ENCODE peak calls at places on chromosomes 4 and X, in seven cellular contexts. M is brain microvascular endothelial cell; H is CD8-positive, alpha-beta T cell; A is fibroblast of the aortic adventitia; D is GM12864; I is HCT116; O is uterus. T is an unnamed sample.

GRCh38 chr4:183961772-183962171 is 56.7 kb downstream of the STOX2 start:
- DNase-seq in M (no peak), H (no peak), A (no peak), D (no peak), I (no peak), O (no peak), T (no peak)

GRCh38 chr4:68570122-68570507 is 6.0 kb downstream of the UGT2B17 start:
- DNase-seq in M (no peak), H (no peak), A (no peak), D (no peak), I (no peak), O (no peak), T (no peak)

GRCh38 chrX:154412468-154412867 is 1.1 kb downstream of the TAFAZZIN start:
- DNase-seq in M (no peak), H (peak; percentile 38), A (no peak), D (no peak), I (no peak), O (no peak), T (no peak)

GRCh38 chr4:7762376-7763040 is 177.2 kb downstream of the AFAP1 start:
- DNase-seq in M (no peak), H (no peak), A (no peak), D (no peak), I (no peak), O (no peak), T (no peak)

GRCh38 chr4:150411527-150411926 is 170.4 kb upstream of the MAB21L2 start:
- DNase-seq in M (peak; percentile 51), H (no peak), A (peak; percentile 6), D (no peak), I (no peak), O (no peak), T (no peak)

GRCh38 chr4:17055788-17056187 is 157.3 kb upstream of the LDB2 start:
- DNase-seq in M (peak; percentile 85), H (no peak), A (peak; percentile 90), D (no peak), I (no peak), O (no peak), T (peak; percentile 97)

GRCh38 chr4:48944659-48945290 is 38.2 kb upstream of the OCIAD2 start:
- DNase-seq in M (no peak), H (peak; percentile 26), A (no peak), D (peak; percentile 10), I (no peak), O (no peak), T (no peak)

GRCh38 chrX:109294097-109294815 is 187.6 kb downstream of the GUCY2F start:
- DNase-seq in M (peak; percentile 38), H (no peak), A (peak; percentile 6), D (no peak), I (no peak), O (no peak), T (no peak)

GRCh38 chrX:104118765-104119164 is 6.4 kb downstream of the ZCCHC18 start:
- DNase-seq in M (no peak), H (no peak), A (no peak), D (no peak), I (no peak), O (no peak), T (no peak)

GRCh38 chr4:146329042-146329716 is 114.8 kb downstream of the REELD1 start:
- DNase-seq in M (peak; percentile 48), H (no peak), A (peak; percentile 84), D (no peak), I (no peak), O (no peak), T (peak; percentile 90)

GRCh38 chr4:185742766-185743165 is 69.2 kb downstream of the SORBS2 start:
- DNase-seq in M (peak; percentile 69), H (no peak), A (no peak), D (no peak), I (no peak), O (no peak), T (no peak)

GRCh38 chrX:154546354-154547244 is at the start of gene G6PD:
- DNase-seq in M (no peak), H (peak; percentile 77), A (peak; percentile 45), D (no peak), I (peak; percentile 6), O (no peak), T (peak; percentile 35)

GRCh38 chrX:137052641-137053235 is 18.9 kb upstream of the GPR101 start:
- DNase-seq in M (no peak), H (peak; percentile 17), A (no peak), D (no peak), I (no peak), O (no peak), T (no peak)

GRCh38 chr4:37641352-37641751 is 44.8 kb downstream of the RELL1 start:
- DNase-seq in M (no peak), H (no peak), A (no peak), D (no peak), I (no peak), O (no peak), T (no peak)

GRCh38 chrX:9710332-9710731 is 55.3 kb downstream of the GPR143 start:
- DNase-seq in M (no peak), H (no peak), A (no peak), D (no peak), I (no peak), O (no peak), T (no peak)

GRCh38 chr4:154004859-154005520 is 216.1 kb upstream of the SFRP2 start:
- DNase-seq in M (peak; percentile 84), H (no peak), A (peak; percentile 81), D (no peak), I (no peak), O (peak; percentile 56), T (no peak)

GRCh38 chr4:40232610-40233009 is 35.8 kb downstream of the RHOH start:
- DNase-seq in M (no peak), H (no peak), A (no peak), D (no peak), I (no peak), O (no peak), T (no peak)

GRCh38 chrX:70042399-70043371 is 7.1 kb downstream of the AWAT2 start:
- DNase-seq in M (peak; percentile 20), H (no peak), A (no peak), D (no peak), I (peak; percentile 12), O (no peak), T (peak; percentile 42)

GRCh38 chrX:133892337-133892736 is 93.1 kb downstream of the GPC3 start:
- DNase-seq in M (no peak), H (no peak), A (no peak), D (no peak), I (no peak), O (no peak), T (no peak)

GRCh38 chrX:40170830-40171512 is 73.2 kb upstream of the BCOR start:
- DNase-seq in M (no peak), H (no peak), A (no peak), D (no peak), I (no peak), O (peak; percentile 23), T (no peak)

GRCh38 chrX:41481264-41482109 is 34.3 kb downstream of the NYX start:
- DNase-seq in M (no peak), H (no peak), A (peak; percentile 5), D (no peak), I (peak; percentile 15), O (no peak), T (no peak)

GRCh38 chr4:113675731-113676707 is 85.5 kb downstream of the CAMK2D start:
- DNase-seq in M (no peak), H (no peak), A (peak; percentile 73), D (no peak), I (no peak), O (no peak), T (peak; percentile 23)

GRCh38 chr4:37935026-37935425 is 25.2 kb upstream of the PTTG2 start:
- DNase-seq in M (no peak), H (no peak), A (no peak), D (no peak), I (no peak), O (no peak), T (no peak)

GRCh38 chr4:73662709-73663546 is 42.7 kb upstream of the RASSF6 start:
- DNase-seq in M (peak; percentile 47), H (no peak), A (peak; percentile 85), D (no peak), I (peak; percentile 21), O (no peak), T (peak; percentile 77)

GRCh38 chr4:72974694-72975487 is 94.6 kb downstream of the COX18 start:
- DNase-seq in M (peak; percentile 43), H (no peak), A (peak; percentile 60), D (no peak), I (no peak), O (no peak), T (peak; percentile 56)

GRCh38 chr4:144873591-144873990 is 224.4 kb downstream of the ANAPC10 start:
- DNase-seq in M (no peak), H (no peak), A (no peak), D (no peak), I (no peak), O (no peak), T (no peak)

GRCh38 chr4:149164282-149164681 is 651.4 kb downstream of the IQCM start:
- DNase-seq in M (peak; percentile 83), H (no peak), A (peak; percentile 4), D (no peak), I (no peak), O (no peak), T (peak; percentile 92)

GRCh38 chr4:31807036-31807435 is 1086.9 kb downstream of the PCDH7 start:
- DNase-seq in M (no peak), H (no peak), A (peak; percentile 73), D (no peak), I (no peak), O (no peak), T (no peak)

GRCh38 chr4:60582167-60582566 is 618.0 kb upstream of the ADGRL3 start:
- DNase-seq in M (no peak), H (no peak), A (no peak), D (no peak), I (no peak), O (no peak), T (no peak)
- H3K4me3 ChIP-seq in M (no peak overlapping the region), H (no peak overlapping the region), A (no peak overlapping the region), D (no peak overlapping the region), I (no peak overlapping the region), O (no peak overlapping the region), T (no peak overlapping the region)

GRCh38 chr4:101254776-101255175 is 92.5 kb downstream of the PPP3CA start:
- DNase-seq in M (no peak), H (no peak), A (no peak), D (no peak), I (no peak), O (no peak), T (peak; percentile 62)
- H3K4me3 ChIP-seq in M (no peak overlapping the region), H (no peak overlapping the region), A (no peak overlapping the region), D (no peak overlapping the region), I (no peak overlapping the region), O (no peak overlapping the region), T (no peak overlapping the region)

GRCh38 chrX:73943572-73943899 is 360.4 kb upstream of the ZCCHC13 start:
- DNase-seq in M (no peak), H (no peak), A (no peak), D (no peak), I (no peak), O (no peak), T (no peak)
- H3K4me3 ChIP-seq in M (peak overlapping the region; percentile 93), H (peak overlapping the region; percentile 98), A (peak overlapping the region; percentile 98), D (peak overlapping the region; percentile 81), I (peak overlapping the region; percentile 77), O (peak overlapping the region; percentile 82), T (peak overlapping the region; percentile 92)

DNA sequence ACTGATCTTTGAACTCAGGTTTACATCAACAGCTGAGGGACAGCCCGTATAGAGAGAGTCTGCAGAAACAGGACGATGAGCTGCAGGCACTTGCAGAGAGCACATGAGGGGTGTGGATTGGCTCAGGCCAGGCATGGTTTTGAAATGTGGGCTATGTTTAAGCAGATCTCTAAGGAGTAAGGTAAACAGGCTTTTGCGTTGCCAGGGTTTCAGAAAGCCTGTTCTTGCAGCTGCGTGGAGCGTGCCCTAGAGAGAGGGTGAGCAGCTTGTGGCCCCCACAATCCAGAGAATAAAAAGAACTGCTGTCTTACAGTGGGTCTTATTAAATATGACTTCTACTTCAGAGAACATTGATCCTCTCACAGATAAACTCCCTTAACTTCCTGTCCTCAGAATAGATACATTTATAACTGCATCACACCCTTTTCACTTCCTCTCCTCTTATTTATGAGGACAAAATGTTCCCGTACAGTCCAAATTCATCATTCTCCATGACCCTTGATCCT is 64.1 kb downstream of the TMA16 start:
- DNase-seq in M (no peak), H (no peak), A (no peak), D (no peak), I (no peak), O (no peak), T (no peak)
- H3K4me3 ChIP-seq in M (no peak overlapping the region), H (peak overlapping the region; percentile 22), A (no peak overlapping the region), D (no peak overlapping the region), I (no peak overlapping the region), O (no peak overlapping the region), T (no peak overlapping the region)